ENCODE peak calls at places on chromosomes 13 and 19, in seven cellular contexts. One of them, this sample, is unnamed.

GRCh38 chr19:9871626-9872338 is 36.7 kb downstream of the PIN1 start:
- DNase-seq in breast epithelium: no peak
- DNase-seq in adrenal gland: no peak
- DNase-seq in HFF-Myc: no peak
- DNase-seq in upper lobe of right lung: no peak
- DNase-seq in fibroblast of lung: no peak
- DNase-seq in OCI-LY7: no peak
- DNase-seq in this sample: no peak

GRCh38 chr19:33492090-33492489 is 29.5 kb downstream of the PEPD start:
- DNase-seq in upper lobe of right lung: no peak
- DNase-seq in HFF-Myc: no peak
- DNase-seq in fibroblast of lung: no peak
- DNase-seq in OCI-LY7: no peak
- DNase-seq in breast epithelium: no peak
- DNase-seq in adrenal gland: no peak
- DNase-seq in this sample: no peak

GRCh38 chr19:34244611-34245299 is 9.6 kb upstream of the GARRE1 start:
- DNase-seq in OCI-LY7: no peak
- DNase-seq in adrenal gland: no peak
- DNase-seq in fibroblast of lung: peak; percentile 24
- DNase-seq in HFF-Myc: no peak
- DNase-seq in upper lobe of right lung: no peak
- DNase-seq in breast epithelium: no peak
- DNase-seq in this sample: no peak

GRCh38 chr13:33815011-33815550 is 2.9 kb upstream of the RFC3 start:
- DNase-seq in fibroblast of lung: no peak
- DNase-seq in OCI-LY7: no peak
- DNase-seq in breast epithelium: no peak
- DNase-seq in HFF-Myc: no peak
- DNase-seq in upper lobe of right lung: no peak
- DNase-seq in adrenal gland: no peak
- DNase-seq in this sample: no peak

GRCh38 chr19:54209058-54209747 is 8.5 kb downstream of the RPS9 start:
- DNase-seq in breast epithelium: no peak
- DNase-seq in fibroblast of lung: no peak
- DNase-seq in OCI-LY7: no peak
- DNase-seq in HFF-Myc: no peak
- DNase-seq in adrenal gland: no peak
- DNase-seq in upper lobe of right lung: peak; percentile 73
- DNase-seq in this sample: peak; percentile 55

GRCh38 chr19:28519950-28520861 is 692.7 kb downstream of the UQCRFS1 start:
- DNase-seq in adrenal gland: peak; percentile 69
- DNase-seq in breast epithelium: no peak
- DNase-seq in OCI-LY7: no peak
- DNase-seq in upper lobe of right lung: no peak
- DNase-seq in fibroblast of lung: no peak
- DNase-seq in HFF-Myc: no peak
- DNase-seq in this sample: no peak

GRCh38 chr19:32876919-32877285 is 7.3 kb upstream of the SLC7A9 start:
- DNase-seq in adrenal gland: no peak
- DNase-seq in upper lobe of right lung: peak; percentile 19
- DNase-seq in fibroblast of lung: no peak
- DNase-seq in breast epithelium: no peak
- DNase-seq in HFF-Myc: no peak
- DNase-seq in OCI-LY7: no peak
- DNase-seq in this sample: peak; percentile 51

GRCh38 chr13:105139380-105140285 is 1395.8 kb downstream of the EFNB2 start:
- DNase-seq in adrenal gland: peak; percentile 21
- DNase-seq in fibroblast of lung: peak; percentile 76
- DNase-seq in OCI-LY7: peak; percentile 46
- DNase-seq in HFF-Myc: no peak
- DNase-seq in breast epithelium: peak; percentile 18
- DNase-seq in upper lobe of right lung: peak; percentile 78
- DNase-seq in this sample: peak; percentile 43

GRCh38 chr13:37806666-37807065 is 62.9 kb downstream of the TRPC4 start:
- DNase-seq in OCI-LY7: no peak
- DNase-seq in upper lobe of right lung: no peak
- DNase-seq in HFF-Myc: no peak
- DNase-seq in fibroblast of lung: no peak
- DNase-seq in breast epithelium: no peak
- DNase-seq in adrenal gland: no peak
- DNase-seq in this sample: no peak

GRCh38 chr19:30171795-30172642 is 200.2 kb upstream of the ZNF536 start:
- DNase-seq in fibroblast of lung: no peak
- DNase-seq in upper lobe of right lung: no peak
- DNase-seq in HFF-Myc: no peak
- DNase-seq in OCI-LY7: no peak
- DNase-seq in adrenal gland: no peak
- DNase-seq in breast epithelium: no peak
- DNase-seq in this sample: no peak

DNA sequence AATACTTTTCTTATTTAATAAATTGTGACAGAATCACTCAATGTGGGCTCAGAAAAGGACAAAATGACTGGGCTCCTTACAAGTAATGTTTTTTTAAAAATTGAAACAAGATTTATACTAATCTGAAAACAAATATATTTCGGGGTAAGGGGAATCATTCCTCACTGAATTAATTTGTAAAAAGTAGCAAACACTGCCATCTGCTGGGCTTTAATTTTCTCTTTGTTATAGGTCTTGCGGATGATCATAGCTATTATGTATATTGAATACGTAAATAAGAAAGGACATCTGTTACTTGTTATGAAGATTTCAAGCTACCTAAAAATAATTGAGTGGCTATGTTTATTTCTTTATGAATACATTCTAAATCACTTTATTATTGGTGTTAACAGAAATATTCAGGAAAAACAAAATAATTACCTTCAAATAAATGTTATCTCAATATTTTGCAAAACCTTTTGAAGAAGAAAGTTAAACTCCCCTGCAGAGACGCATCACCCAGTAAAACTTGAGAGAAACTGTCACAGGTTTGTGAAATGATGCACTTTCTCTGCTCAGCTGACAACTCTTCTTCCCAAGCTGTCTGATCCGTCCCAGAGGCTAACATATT is 17.8 kb upstream of the ENOX1 start:
- DNase-seq in adrenal gland: peak; percentile 17
- DNase-seq in OCI-LY7: peak; percentile 61
- DNase-seq in fibroblast of lung: peak; percentile 86
- DNase-seq in HFF-Myc: no peak
- DNase-seq in breast epithelium: no peak
- DNase-seq in upper lobe of right lung: no peak
- DNase-seq in this sample: no peak
- H3K4me3 ChIP-seq in adrenal gland: no peak overlapping the region
- H3K4me3 ChIP-seq in OCI-LY7: no peak overlapping the region
- H3K4me3 ChIP-seq in fibroblast of lung: no peak overlapping the region
- H3K4me3 ChIP-seq in HFF-Myc: no peak overlapping the region
- H3K4me3 ChIP-seq in breast epithelium: no peak overlapping the region
- H3K4me3 ChIP-seq in upper lobe of right lung: no peak overlapping the region
- H3K4me3 ChIP-seq in this sample: no peak overlapping the region

GRCh38 chr13:26929971-26930730 is 169.6 kb upstream of the GPR12 start:
- DNase-seq in HFF-Myc: peak; percentile 37
- DNase-seq in OCI-LY7: peak; percentile 72
- DNase-seq in upper lobe of right lung: peak; percentile 81
- DNase-seq in breast epithelium: no peak
- DNase-seq in fibroblast of lung: peak; percentile 66
- DNase-seq in adrenal gland: peak; percentile 63
- DNase-seq in this sample: no peak
- TF ChIP-seq CTCF in HFF-Myc: peak; percentile 96
- TF ChIP-seq CTCF in OCI-LY7: peak; percentile 98
- TF ChIP-seq CTCF in upper lobe of right lung: peak; percentile 98
- TF ChIP-seq CTCF in breast epithelium: peak; percentile 18
- TF ChIP-seq CTCF in fibroblast of lung: peak; percentile 85
- TF ChIP-seq CTCF in adrenal gland: peak; percentile 87
- TF ChIP-seq CTCF in this sample: peak; percentile 89

GRCh38 chr19:3187662-3188511 is 2.2 kb downstream of the NCLN start:
- DNase-seq in OCI-LY7: no peak
- DNase-seq in breast epithelium: no peak
- DNase-seq in adrenal gland: no peak
- DNase-seq in upper lobe of right lung: no peak
- DNase-seq in HFF-Myc: no peak
- DNase-seq in fibroblast of lung: no peak
- DNase-seq in this sample: no peak
- H3K4me3 ChIP-seq in OCI-LY7: peak overlapping the region; percentile 97
- H3K4me3 ChIP-seq in breast epithelium: no peak overlapping the region
- H3K4me3 ChIP-seq in adrenal gland: no peak overlapping the region
- H3K4me3 ChIP-seq in upper lobe of right lung: no peak overlapping the region
- H3K4me3 ChIP-seq in HFF-Myc: peak overlapping the region; percentile 92
- H3K4me3 ChIP-seq in fibroblast of lung: no peak overlapping the region
- H3K4me3 ChIP-seq in this sample: no peak overlapping the region

DNA sequence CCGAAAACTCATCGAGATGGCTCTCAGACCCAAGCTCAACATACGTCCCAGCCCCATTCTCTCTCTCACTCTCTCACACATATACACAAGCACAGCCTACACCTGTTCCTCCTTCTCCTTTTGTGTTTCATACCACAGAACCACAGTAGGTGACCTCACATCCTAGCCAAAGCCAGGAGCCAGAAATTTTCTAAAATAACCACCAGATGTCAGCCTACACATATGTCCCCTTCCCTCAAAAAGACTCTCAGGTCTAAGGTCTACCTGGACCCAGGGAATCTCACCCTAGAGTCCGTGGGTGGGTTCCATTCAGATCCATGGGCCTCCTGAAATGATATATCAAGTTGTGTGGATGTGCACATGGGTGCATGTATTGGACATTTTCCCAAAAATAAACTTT is 104.2 kb upstream of the IPO5 start:
- DNase-seq in fibroblast of lung: peak; percentile 37
- DNase-seq in upper lobe of right lung: no peak
- DNase-seq in HFF-Myc: peak; percentile 7
- DNase-seq in breast epithelium: no peak
- DNase-seq in OCI-LY7: peak; percentile 24
- DNase-seq in adrenal gland: no peak
- DNase-seq in this sample: no peak
- TF ChIP-seq CTCF in fibroblast of lung: peak; percentile 35
- TF ChIP-seq CTCF in upper lobe of right lung: no peak
- TF ChIP-seq CTCF in HFF-Myc: peak; percentile 33
- TF ChIP-seq CTCF in breast epithelium: no peak
- TF ChIP-seq CTCF in OCI-LY7: peak; percentile 56
- TF ChIP-seq CTCF in adrenal gland: no peak
- TF ChIP-seq CTCF in this sample: no peak

GRCh38 chr19:46661735-46662592 is 982 bp upstream of the DACT3 start:
- DNase-seq in fibroblast of lung: peak; percentile 91
- DNase-seq in upper lobe of right lung: peak; percentile 90
- DNase-seq in adrenal gland: peak; percentile 87
- DNase-seq in HFF-Myc: peak; percentile 67
- DNase-seq in breast epithelium: peak; percentile 85
- DNase-seq in OCI-LY7: peak; percentile 85
- DNase-seq in this sample: peak; percentile 83

GRCh38 chr19:46661020-46661731 is at the start of gene DACT3:
- DNase-seq in adrenal gland: peak; percentile 100
- DNase-seq in breast epithelium: peak; percentile 100
- DNase-seq in OCI-LY7: peak; percentile 100
- DNase-seq in fibroblast of lung: peak; percentile 100
- DNase-seq in HFF-Myc: peak; percentile 97
- DNase-seq in upper lobe of right lung: peak; percentile 100
- DNase-seq in this sample: peak; percentile 100

GRCh38 chr19:46659151-46660007 is 1.6 kb downstream of the DACT3 start:
- DNase-seq in breast epithelium: no peak
- DNase-seq in OCI-LY7: no peak
- DNase-seq in upper lobe of right lung: peak; percentile 68
- DNase-seq in adrenal gland: peak; percentile 34
- DNase-seq in HFF-Myc: no peak
- DNase-seq in fibroblast of lung: no peak
- DNase-seq in this sample: peak; percentile 40

GRCh38 chr19:46660008-46660517 is 919 bp downstream of the DACT3 start:
- DNase-seq in upper lobe of right lung: no peak
- DNase-seq in HFF-Myc: no peak
- DNase-seq in OCI-LY7: no peak
- DNase-seq in adrenal gland: peak; percentile 25
- DNase-seq in breast epithelium: no peak
- DNase-seq in fibroblast of lung: no peak
- DNase-seq in this sample: peak; percentile 23

DNA sequence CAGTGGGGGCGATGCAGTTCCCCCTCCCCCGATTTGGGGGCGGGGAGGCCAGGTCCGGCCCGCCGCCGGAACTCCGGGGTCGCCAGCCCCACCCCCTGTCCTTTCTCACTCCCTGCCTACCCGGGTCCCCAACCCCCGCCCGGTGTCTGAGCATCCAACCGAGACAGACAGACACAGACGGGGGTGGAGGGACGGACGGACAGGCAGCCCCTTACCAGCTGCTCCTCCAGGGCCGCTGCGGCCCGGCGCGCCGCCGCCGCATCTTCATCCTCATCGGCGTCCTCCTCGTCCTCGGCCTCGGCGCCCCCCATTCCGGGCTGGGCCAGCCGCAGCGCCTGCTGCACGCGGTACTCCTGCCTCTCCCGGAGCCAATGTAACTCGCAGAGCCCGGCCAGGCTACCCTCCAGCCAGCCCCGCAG is 372 bp downstream of the DACT3 start:
- DNase-seq in HFF-Myc: no peak
- DNase-seq in fibroblast of lung: no peak
- DNase-seq in breast epithelium: peak; percentile 38
- DNase-seq in upper lobe of right lung: no peak
- DNase-seq in OCI-LY7: no peak
- DNase-seq in adrenal gland: no peak
- DNase-seq in this sample: peak; percentile 61
- H3K4me3 ChIP-seq in HFF-Myc: peak overlapping the region; percentile 63
- H3K4me3 ChIP-seq in fibroblast of lung: peak overlapping the region; percentile 66
- H3K4me3 ChIP-seq in breast epithelium: peak overlapping the region; percentile 63
- H3K4me3 ChIP-seq in upper lobe of right lung: peak overlapping the region; percentile 57
- H3K4me3 ChIP-seq in OCI-LY7: peak overlapping the region; percentile 62
- H3K4me3 ChIP-seq in adrenal gland: no peak overlapping the region
- H3K4me3 ChIP-seq in this sample: no peak overlapping the region

DNA sequence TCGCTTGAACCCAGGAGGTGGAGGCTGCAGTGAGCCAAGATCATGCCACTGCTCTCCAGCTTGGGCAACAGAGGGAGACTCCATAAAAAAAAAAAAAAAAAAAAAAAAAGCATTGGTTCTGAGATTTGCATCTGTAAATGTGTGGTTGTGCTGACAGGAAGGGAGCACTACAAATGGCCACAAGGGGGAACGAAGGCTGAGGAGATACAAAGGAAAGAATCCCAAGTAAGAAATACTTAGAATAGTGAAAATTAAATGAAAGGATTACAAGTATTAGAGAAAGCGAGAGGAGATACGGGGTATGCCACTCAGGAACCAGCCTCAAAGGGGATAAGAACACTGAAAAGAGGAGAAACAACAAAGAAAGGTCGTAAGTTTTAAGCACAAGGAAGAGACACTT is 284.9 kb downstream of the KLF12 start:
- DNase-seq in HFF-Myc: peak; percentile 11
- DNase-seq in adrenal gland: no peak
- DNase-seq in OCI-LY7: peak; percentile 44
- DNase-seq in upper lobe of right lung: no peak
- DNase-seq in fibroblast of lung: peak; percentile 57
- DNase-seq in breast epithelium: no peak
- DNase-seq in this sample: peak; percentile 50
- TF ChIP-seq CTCF in HFF-Myc: peak; percentile 54
- TF ChIP-seq CTCF in adrenal gland: no peak
- TF ChIP-seq CTCF in OCI-LY7: peak; percentile 70
- TF ChIP-seq CTCF in upper lobe of right lung: peak; percentile 21
- TF ChIP-seq CTCF in fibroblast of lung: peak; percentile 48
- TF ChIP-seq CTCF in breast epithelium: no peak
- TF ChIP-seq CTCF in this sample: no peak

GRCh38 chr19:40827386-40828247 is 22.6 kb downstream of the CYP2A6 start:
- DNase-seq in fibroblast of lung: no peak
- DNase-seq in upper lobe of right lung: no peak
- DNase-seq in OCI-LY7: no peak
- DNase-seq in HFF-Myc: no peak
- DNase-seq in breast epithelium: no peak
- DNase-seq in adrenal gland: no peak
- DNase-seq in this sample: no peak
- H3K4me3 ChIP-seq in fibroblast of lung: no peak overlapping the region
- H3K4me3 ChIP-seq in upper lobe of right lung: no peak overlapping the region
- H3K4me3 ChIP-seq in OCI-LY7: no peak overlapping the region
- H3K4me3 ChIP-seq in HFF-Myc: no peak overlapping the region
- H3K4me3 ChIP-seq in breast epithelium: no peak overlapping the region
- H3K4me3 ChIP-seq in adrenal gland: no peak overlapping the region
- H3K4me3 ChIP-seq in this sample: no peak overlapping the region